ENCODE peak calls at places on chromosomes 1 and 21, in eight cellular contexts. H is activated naive CD4-positive, alpha-beta T cell treated with anti-CD3 and anti-CD28 coated beads, Interleukin-2, amount 50 U/mL, for 16 hours; S is lower leg skin; O is BJ; W is HuH-7; Y is HEK293T; U is NCI-H1436; I is NT2/D1. M is an unnamed sample.

GRCh38 chr1:14626869-14627607 is 28.6 kb downstream of the KAZN start:
- DNase-seq in S (peak; percentile 53), O (no peak), I (no peak), U (no peak), H (no peak), Y (peak; percentile 22), W (no peak), M (peak; percentile 50)

GRCh38 chr1:109620396-109620817 is 770 bp downstream of the AMPD2 start:
- DNase-seq in I (no peak), S (peak; percentile 90), U (no peak), Y (peak; percentile 53), H (no peak), O (no peak), W (peak; percentile 70), M (no peak)

GRCh38 chr1:9894115-9894514 is 16.0 kb downstream of the CTNNBIP1 start:
- DNase-seq in O (no peak), Y (no peak), H (no peak), U (no peak), W (no peak), I (no peak), S (no peak), M (no peak)

GRCh38 chr1:172824199-172824598 is 165.3 kb downstream of the FASLG start:
- DNase-seq in U (no peak), O (no peak), H (no peak), W (no peak), I (no peak), S (no peak), Y (no peak), M (no peak)

GRCh38 chr1:58738873-58739272 is 39.0 kb upstream of the MYSM1 start:
- DNase-seq in O (no peak), Y (no peak), I (no peak), W (no peak), S (no peak), H (no peak), U (no peak), M (no peak)

GRCh38 chr1:205811660-205812059 is 1.3 kb downstream of the SLC41A1 start:
- DNase-seq in S (no peak), H (no peak), O (no peak), Y (no peak), U (no peak), I (no peak), W (no peak), M (no peak)

GRCh38 chr1:27658951-27659496 is 13.0 kb downstream of the IFI6 start:
- DNase-seq in Y (no peak), U (no peak), S (no peak), W (peak; percentile 27), H (peak; percentile 40), O (peak; percentile 63), I (no peak), M (no peak)

GRCh38 chr1:20609541-20609940 is 20.6 kb downstream of the CDA start:
- DNase-seq in O (no peak), H (no peak), S (no peak), I (no peak), Y (no peak), W (no peak), U (no peak), M (no peak)

GRCh38 chr1:156882543-156882942 is 11.0 kb upstream of the PEAR1 start:
- DNase-seq in O (no peak), S (no peak), I (no peak), H (no peak), Y (no peak), W (no peak), U (no peak), M (no peak)

GRCh38 chr1:210635108-210635507 is 306.4 kb downstream of the HHAT start:
- DNase-seq in S (no peak), Y (no peak), W (no peak), I (no peak), U (no peak), H (no peak), O (no peak), M (no peak)

GRCh38 chr1:39987869-39988268 is 32.9 kb downstream of the MFSD2A start:
- DNase-seq in H (no peak), W (no peak), U (no peak), I (no peak), Y (no peak), O (no peak), S (no peak), M (no peak)

GRCh38 chr1:84653130-84653680 is 37.1 kb downstream of the SSX2IP start:
- DNase-seq in S (no peak), I (no peak), H (no peak), U (no peak), O (no peak), Y (peak; percentile 15), W (no peak), M (no peak)

GRCh38 chr1:229574679-229575442 is 16.4 kb upstream of the ABCB10 start:
- DNase-seq in Y (no peak), W (no peak), O (no peak), H (no peak), I (no peak), S (no peak), U (no peak), M (no peak)

GRCh38 chr1:223837206-223837605 is 8.5 kb downstream of the TP53BP2 start:
- DNase-seq in I (no peak), U (no peak), Y (peak; percentile 27), W (no peak), H (no peak), O (no peak), S (no peak), M (no peak)

GRCh38 chr1:207316141-207316540 is 5.3 kb upstream of the CD55 start:
- DNase-seq in I (no peak), O (no peak), S (no peak), U (no peak), H (no peak), Y (no peak), W (no peak), M (no peak)

GRCh38 chr1:153513666-153514065 is 22.1 kb downstream of the S100A6 start:
- DNase-seq in I (no peak), H (no peak), U (no peak), Y (no peak), O (no peak), W (no peak), S (no peak), M (no peak)

GRCh38 chr1:150154143-150154542 is 4.4 kb downstream of the PLEKHO1 start:
- DNase-seq in W (no peak), H (no peak), S (peak; percentile 57), I (no peak), O (no peak), Y (no peak), U (no peak), M (no peak)

GRCh38 chr1:83701396-83701795 is 297.5 kb downstream of the TTLL7 start:
- DNase-seq in I (no peak), S (no peak), W (no peak), O (no peak), H (no peak), U (no peak), Y (no peak), M (no peak)

GRCh38 chr21:41961282-41961701 is 7.5 kb upstream of the C2CD2 start:
- DNase-seq in S (no peak), W (no peak), Y (no peak), O (no peak), U (no peak), I (no peak), H (no peak), M (no peak)

GRCh38 chr1:243842154-243842553 is 7.9 kb downstream of the AKT3 start:
- DNase-seq in O (no peak), W (no peak), S (no peak), I (no peak), Y (no peak), U (no peak), H (no peak), M (no peak)

GRCh38 chr1:96306809-96307208 is 414.8 kb upstream of the PTBP2 start:
- DNase-seq in O (peak; percentile 39), H (no peak), U (no peak), I (no peak), Y (no peak), W (no peak), S (no peak), M (no peak)

GRCh38 chr1:11768821-11769220 is 6.8 kb downstream of the C1orf167 start:
- DNase-seq in Y (no peak), I (no peak), S (no peak), W (no peak), U (no peak), O (no peak), H (no peak), M (no peak)

GRCh38 chr1:29243023-29243862 is 6.9 kb downstream of the PTPRU start:
- DNase-seq in Y (no peak), S (no peak), H (no peak), W (no peak), O (no peak), I (no peak), U (no peak), M (no peak)

GRCh38 chr1:2446394-2446793 is 29.7 kb upstream of the PLCH2 start:
- DNase-seq in W (no peak), I (no peak), H (no peak), Y (no peak), U (no peak), O (no peak), S (no peak), M (no peak)

GRCh38 chr1:201490708-201491131 is 16.2 kb downstream of the CSRP1 start:
- DNase-seq in W (no peak), U (no peak), H (no peak), O (no peak), I (no peak), S (no peak), Y (no peak), M (no peak)

GRCh38 chr1:26584022-26584485 is 54.5 kb downstream of the RPS6KA1 start:
- DNase-seq in U (no peak), Y (peak; percentile 45), S (no peak), W (peak; percentile 38), I (peak; percentile 32), H (peak; percentile 30), O (no peak), M (no peak)

GRCh38 chr1:55232448-55233148 is 17.4 kb upstream of the USP24 start:
- DNase-seq in I (no peak), O (no peak), H (no peak), Y (no peak), W (no peak), U (no peak), S (no peak), M (no peak)

GRCh38 chr1:18945401-18945849 is 11.1 kb downstream of the IFFO2 start:
- DNase-seq in W (no peak), O (no peak), S (no peak), Y (peak; percentile 31), I (no peak), U (no peak), H (no peak), M (peak; percentile 65)

GRCh38 chr1:201748331-201748730 is 80.6 kb upstream of the IPO9 start:
- DNase-seq in U (no peak), Y (no peak), O (peak; percentile 81), H (no peak), S (no peak), W (no peak), I (no peak), M (no peak)

GRCh38 chr1:226557424-226557823 is 8.9 kb downstream of the STUM start:
- DNase-seq in I (no peak), W (no peak), U (no peak), S (no peak), Y (no peak), O (no peak), H (no peak), M (no peak)

GRCh38 chr1:30377230-30378022 is 346.0 kb downstream of the MATN1 start:
- DNase-seq in I (no peak), S (peak; percentile 56), Y (no peak), W (no peak), U (no peak), H (no peak), O (no peak), M (no peak)

GRCh38 chr1:168613689-168614655 is 37.6 kb downstream of the XCL1 start:
- DNase-seq in Y (peak; percentile 49), O (no peak), S (no peak), W (no peak), U (peak; percentile 44), I (no peak), H (no peak), M (peak; percentile 65)

GRCh38 chr21:45768011-45768740 is 124.7 kb downstream of the PCBP3 start:
- DNase-seq in H (peak; percentile 63), I (no peak), Y (no peak), S (peak; percentile 74), W (no peak), O (no peak), U (no peak), M (no peak)

GRCh38 chr1:28437924-28438699 is 67.7 kb upstream of the RCC1 start:
- DNase-seq in H (no peak), I (peak; percentile 48), Y (peak; percentile 61), W (peak; percentile 13), S (peak; percentile 93), O (peak; percentile 92), U (no peak), M (no peak)